ENCODE peak calls at places on chromosomes 16 and 17, in six cellular contexts. One of them, this sample, is unnamed.
A peak's percentile ranks its signal among the peaks of the same experiment; 100 is the strongest.

GRCh38 chr16:88685156-88686061 is 898 bp downstream of the SNAI3 start:
- DNase-seq in HepG2: no peak
- DNase-seq in GM12878: no peak
- DNase-seq in H1: no peak
- DNase-seq in SK-N-SH: peak; percentile 79
- DNase-seq in K562: peak; percentile 64
- DNase-seq in this sample: no peak

GRCh38 chr16:49462989-49463371 is 89.4 kb downstream of the C16orf78 start:
- DNase-seq in HepG2: no peak
- DNase-seq in SK-N-SH: no peak
- DNase-seq in GM12878: no peak
- DNase-seq in K562: no peak
- DNase-seq in H1: no peak
- DNase-seq in this sample: no peak

GRCh38 chr16:8819635-8820034 is 22.0 kb downstream of the PMM2 start:
- DNase-seq in HepG2: no peak
- DNase-seq in GM12878: no peak
- DNase-seq in SK-N-SH: no peak
- DNase-seq in K562: no peak
- DNase-seq in H1: no peak
- DNase-seq in this sample: no peak

GRCh38 chr16:73546351-73546845 is 498.5 kb upstream of the ZFHX3 start:
- DNase-seq in HepG2: no peak
- DNase-seq in GM12878: no peak
- DNase-seq in SK-N-SH: peak; percentile 71
- DNase-seq in H1: no peak
- DNase-seq in K562: no peak
- DNase-seq in this sample: no peak

GRCh38 chr17:18859256-18859655 is 1.3 kb downstream of the PRPSAP2 start:
- DNase-seq in HepG2: peak; percentile 28
- DNase-seq in SK-N-SH: peak; percentile 28
- DNase-seq in H1: no peak
- DNase-seq in K562: no peak
- DNase-seq in GM12878: no peak
- DNase-seq in this sample: no peak

GRCh38 chr17:55063857-55064485 is 95.4 kb downstream of the STXBP4 start:
- DNase-seq in K562: no peak
- DNase-seq in GM12878: no peak
- DNase-seq in H1: no peak
- DNase-seq in HepG2: no peak
- DNase-seq in SK-N-SH: no peak
- DNase-seq in this sample: no peak

GRCh38 chr17:17111401-17112393 is 69.4 kb downstream of the MPRIP start:
- DNase-seq in GM12878: no peak
- DNase-seq in K562: no peak
- DNase-seq in H1: no peak
- DNase-seq in HepG2: no peak
- DNase-seq in SK-N-SH: no peak
- DNase-seq in this sample: no peak

GRCh38 chr17:50218071-50218759 is 16.8 kb upstream of the COL1A1 start:
- DNase-seq in SK-N-SH: no peak
- DNase-seq in GM12878: no peak
- DNase-seq in HepG2: no peak
- DNase-seq in K562: no peak
- DNase-seq in H1: no peak
- DNase-seq in this sample: no peak

GRCh38 chr17:64920026-64920418 is 744 bp upstream of the LRRC37A3 start:
- DNase-seq in HepG2: peak; percentile 46
- DNase-seq in K562: no peak
- DNase-seq in H1: no peak
- DNase-seq in GM12878: no peak
- DNase-seq in SK-N-SH: no peak
- DNase-seq in this sample: no peak

GRCh38 chr17:44797809-44798208 is 32.3 kb downstream of the GJC1 start:
- DNase-seq in K562: no peak
- DNase-seq in SK-N-SH: no peak
- DNase-seq in H1: no peak
- DNase-seq in HepG2: no peak
- DNase-seq in GM12878: no peak
- DNase-seq in this sample: no peak

GRCh38 chr17:74690409-74690825 is 22.3 kb downstream of the CD300LF start:
- DNase-seq in K562: no peak
- DNase-seq in HepG2: no peak
- DNase-seq in H1: no peak
- DNase-seq in SK-N-SH: no peak
- DNase-seq in GM12878: no peak
- DNase-seq in this sample: peak; percentile 79

DNA sequence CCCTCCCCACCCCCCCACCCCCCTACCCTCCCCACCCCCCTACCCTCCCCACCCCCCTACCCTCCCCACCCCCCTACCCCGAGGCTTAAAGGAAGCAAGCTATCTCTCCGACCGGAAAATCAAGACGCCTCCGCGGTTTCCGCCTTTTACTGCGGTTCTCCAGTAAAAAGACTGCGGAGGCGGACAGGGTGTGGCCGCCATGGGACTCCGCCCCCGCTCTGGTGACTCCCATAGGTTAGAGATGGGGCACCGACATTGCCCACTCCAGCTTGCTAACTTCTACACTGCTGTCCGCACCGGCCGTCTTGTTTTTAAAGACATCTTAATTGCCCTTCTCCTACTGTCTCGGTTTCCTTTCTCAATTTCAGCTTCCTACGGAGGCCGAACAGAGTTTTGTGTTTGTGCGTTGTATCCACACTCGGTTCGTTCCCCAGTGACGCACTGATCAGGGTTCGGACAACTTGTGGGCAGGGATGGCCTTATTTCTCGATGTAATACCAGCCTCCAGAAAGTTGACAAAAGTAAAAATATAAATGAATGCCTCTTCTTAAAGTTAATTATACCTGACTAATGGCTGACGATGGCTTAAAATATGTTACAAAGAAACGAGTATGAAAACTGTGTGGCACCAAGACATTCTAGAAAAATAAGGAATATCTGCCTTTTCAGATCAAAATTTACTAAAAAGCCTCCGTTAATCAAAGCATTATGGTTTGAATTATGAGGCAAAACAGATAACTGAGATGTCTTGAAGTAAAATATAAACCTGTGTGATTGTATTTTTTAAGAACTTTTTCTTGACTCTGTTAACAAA is 1.1 kb upstream of the ZNF200 start:
- DNase-seq in GM12878: no peak
- DNase-seq in HepG2: no peak
- DNase-seq in K562: peak; percentile 69
- DNase-seq in SK-N-SH: no peak
- DNase-seq in H1: no peak
- DNase-seq in this sample: peak; percentile 61
- TF ChIP-seq GABPA in GM12878: no peak
- TF ChIP-seq GABPA in HepG2: no peak
- TF ChIP-seq GABPA in K562: no peak
- TF ChIP-seq GABPA in SK-N-SH: no peak
- TF ChIP-seq GABPA in H1: no peak
- TF ChIP-seq GABPA in this sample: no peak

DNA sequence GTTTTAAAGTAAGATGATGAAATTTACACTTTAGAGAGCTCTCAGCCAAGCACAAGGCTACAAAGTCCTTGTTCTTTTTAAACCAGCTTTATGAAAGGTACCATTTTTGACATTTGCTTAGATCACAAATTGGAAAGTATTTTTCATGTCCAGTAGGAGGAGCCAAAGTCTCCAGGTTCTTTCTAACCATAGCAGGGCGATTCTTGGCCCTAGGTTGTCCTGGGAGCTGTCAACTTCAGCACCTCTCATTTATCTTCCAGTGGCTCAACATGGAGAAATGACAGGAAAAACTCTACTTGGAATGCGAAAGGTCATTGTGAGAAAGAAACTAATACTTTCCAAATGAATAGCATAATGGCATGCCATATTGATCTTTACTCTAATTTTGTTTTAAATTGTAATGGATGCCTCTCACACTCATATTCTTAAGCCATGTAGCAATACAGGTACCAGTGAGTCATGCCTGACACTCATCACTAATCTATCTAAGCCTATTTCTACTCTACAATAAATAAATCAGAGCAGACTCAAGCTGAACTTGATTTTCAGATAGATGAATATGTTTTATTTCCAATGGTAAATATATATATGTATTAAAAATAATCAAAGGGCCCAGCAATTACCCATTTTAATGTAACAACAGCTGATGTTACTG is 919.1 kb upstream of the EEF2KMT start:
- DNase-seq in H1: no peak
- DNase-seq in K562: peak; percentile 65
- DNase-seq in HepG2: peak; percentile 29
- DNase-seq in SK-N-SH: peak; percentile 59
- DNase-seq in GM12878: no peak
- DNase-seq in this sample: peak; percentile 7
- TF ChIP-seq GABPA in H1: no peak
- TF ChIP-seq GABPA in K562: no peak
- TF ChIP-seq GABPA in HepG2: no peak
- TF ChIP-seq GABPA in SK-N-SH: no peak
- TF ChIP-seq GABPA in GM12878: no peak
- TF ChIP-seq GABPA in this sample: no peak

GRCh38 chr17:62666801-62667591 is 39.5 kb downstream of the MRC2 start:
- DNase-seq in SK-N-SH: peak; percentile 47
- DNase-seq in HepG2: no peak
- DNase-seq in K562: no peak
- DNase-seq in H1: no peak
- DNase-seq in GM12878: no peak
- DNase-seq in this sample: no peak
- TF ChIP-seq GABPA in SK-N-SH: no peak
- TF ChIP-seq GABPA in HepG2: no peak
- TF ChIP-seq GABPA in K562: no peak
- TF ChIP-seq GABPA in H1: no peak
- TF ChIP-seq GABPA in GM12878: no peak
- TF ChIP-seq GABPA in this sample: no peak

DNA sequence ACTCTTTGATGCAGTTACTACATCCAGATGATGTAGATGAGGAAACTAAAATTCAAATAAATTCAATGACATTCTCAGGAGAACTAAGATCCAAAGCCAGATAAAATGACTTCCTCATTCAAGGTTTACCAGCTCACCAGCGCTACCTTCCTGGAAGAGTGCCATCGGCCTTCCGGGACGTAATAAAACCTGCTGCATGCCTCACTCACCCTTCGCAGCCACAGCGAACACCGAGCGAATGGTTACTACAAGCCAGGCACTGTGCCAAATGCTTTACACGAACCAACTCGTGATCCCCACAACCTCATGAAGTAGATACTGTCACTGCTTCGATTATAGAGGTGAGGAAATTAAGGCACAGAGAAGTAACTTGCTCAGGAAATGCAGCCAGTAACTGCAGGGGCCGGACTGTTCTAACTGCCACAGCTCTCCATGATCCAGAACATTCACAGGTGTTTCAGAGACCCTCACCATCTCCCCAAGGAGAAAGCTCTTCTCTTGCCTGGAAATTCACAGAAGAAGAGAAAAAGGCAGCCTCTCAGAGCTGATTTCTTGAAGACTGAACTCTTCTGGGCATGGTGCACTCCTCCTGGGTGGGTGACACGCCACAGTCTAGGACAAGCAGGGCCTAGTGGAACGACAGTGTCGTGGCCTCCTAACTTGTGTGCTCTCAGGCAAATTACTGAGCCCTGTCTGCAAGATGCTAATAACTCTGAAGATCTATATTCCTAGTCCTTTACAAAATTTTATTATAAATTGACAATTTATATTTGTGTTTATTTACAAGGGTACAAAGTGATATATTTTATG is 46.8 kb downstream of the HIC1 start:
- DNase-seq in HepG2: no peak
- DNase-seq in H1: no peak
- DNase-seq in SK-N-SH: no peak
- DNase-seq in K562: no peak
- DNase-seq in GM12878: no peak
- DNase-seq in this sample: no peak
- TF ChIP-seq GABPA in HepG2: no peak
- TF ChIP-seq GABPA in H1: no peak
- TF ChIP-seq GABPA in SK-N-SH: no peak
- TF ChIP-seq GABPA in K562: no peak
- TF ChIP-seq GABPA in GM12878: no peak
- TF ChIP-seq GABPA in this sample: no peak

DNA sequence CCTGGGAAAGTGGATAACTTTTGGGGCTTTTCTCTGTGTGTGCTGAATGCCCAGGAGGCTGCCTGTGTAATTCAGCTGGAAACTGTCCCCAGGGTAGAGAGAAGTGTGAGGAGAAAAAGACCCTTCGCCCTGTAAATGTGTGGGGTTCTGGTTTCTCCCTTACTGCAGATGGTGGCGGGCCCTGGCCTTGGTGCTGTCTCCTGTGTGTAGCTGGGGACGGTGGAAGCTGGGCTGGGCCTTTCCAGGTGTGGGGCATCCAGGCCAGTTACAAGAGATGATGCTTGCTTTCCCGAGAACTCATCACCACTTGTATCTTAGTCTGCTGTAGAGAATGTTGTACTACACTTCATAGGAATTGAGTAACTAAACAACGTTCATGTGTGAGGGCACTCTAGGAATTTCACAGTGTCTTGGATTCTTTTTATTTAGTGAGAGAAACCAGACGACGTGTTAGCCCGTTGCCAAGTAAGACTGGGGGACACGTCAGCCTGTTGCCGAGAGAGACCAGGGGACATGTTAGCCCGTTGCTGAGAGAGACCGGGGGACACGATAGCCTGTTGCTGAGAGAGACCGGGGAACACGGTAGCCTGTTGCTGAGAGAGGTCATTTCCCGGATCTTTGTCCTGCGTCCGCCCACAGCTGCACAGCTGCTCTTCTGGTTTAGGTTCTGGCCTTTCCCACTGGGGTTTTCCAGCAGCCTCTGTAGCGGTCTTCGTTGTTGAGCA is 43.1 kb downstream of the TBCD start:
- DNase-seq in H1: no peak
- DNase-seq in SK-N-SH: no peak
- DNase-seq in GM12878: no peak
- DNase-seq in K562: no peak
- DNase-seq in HepG2: no peak
- DNase-seq in this sample: no peak
- TF ChIP-seq GABPA in H1: no peak
- TF ChIP-seq GABPA in SK-N-SH: no peak
- TF ChIP-seq GABPA in GM12878: no peak
- TF ChIP-seq GABPA in K562: no peak
- TF ChIP-seq GABPA in HepG2: no peak
- TF ChIP-seq GABPA in this sample: no peak

This sample was measured in HL-60.